ENCODE peak calls at places on chromosome 5, in ten cellular contexts. V, T, D, J, O, Y, H, S, K and A are unnamed samples.

GRCh38 chr5:31083364-31083763 is 110.1 kb upstream of the CDH6 start:
- DNase-seq in V (no peak), T (no peak), D (no peak), J (no peak), O (no peak), Y (no peak), H (no peak), S (no peak), K (no peak), A (no peak)

GRCh38 chr5:125484272-125485002 is 738.0 kb upstream of the ZNF608 start:
- DNase-seq in V (peak; percentile 53), T (peak; percentile 72), D (peak; percentile 8), J (peak; percentile 69), O (peak; percentile 77), Y (peak; percentile 75), H (peak; percentile 86), S (peak; percentile 52), K (peak; percentile 30), A (peak; percentile 90)

GRCh38 chr5:179773686-179774040 is 20.1 kb upstream of the LTC4S start:
- DNase-seq in V (no peak), T (no peak), D (no peak), J (no peak), O (no peak), Y (no peak), H (peak; percentile 40), S (no peak), K (no peak), A (no peak)

GRCh38 chr5:1661311-1661710 is 137.6 kb upstream of the LPCAT1 start:
- DNase-seq in V (no peak), T (peak; percentile 16), D (no peak), J (peak; percentile 3), O (no peak), Y (no peak), H (peak; percentile 40), S (no peak), K (no peak), A (no peak)

GRCh38 chr5:111548312-111548930 is 36.1 kb upstream of the STARD4 start:
- DNase-seq in V (no peak), T (no peak), D (no peak), J (no peak), O (no peak), Y (no peak), H (no peak), S (no peak), K (no peak), A (no peak)

GRCh38 chr5:30099634-30100033 is 1093.9 kb upstream of the CDH6 start:
- DNase-seq in V (no peak), T (no peak), D (no peak), J (no peak), O (no peak), Y (no peak), H (no peak), S (no peak), K (no peak), A (no peak)

GRCh38 chr5:165616550-165617430 is 2111.4 kb downstream of the MAT2B start:
- DNase-seq in V (no peak), T (no peak), D (no peak), J (no peak), O (no peak), Y (no peak), H (no peak), S (no peak), K (no peak), A (no peak)

GRCh38 chr5:124740991-124741583 is 5.4 kb downstream of the ZNF608 start:
- DNase-seq in V (no peak), T (no peak), D (no peak), J (no peak), O (no peak), Y (no peak), H (no peak), S (no peak), K (no peak), A (peak; percentile 85)

GRCh38 chr5:7793861-7794260 is 57.1 kb downstream of the CFAP90 start:
- DNase-seq in V (no peak), T (no peak), D (no peak), J (no peak), O (no peak), Y (no peak), H (no peak), S (no peak), K (peak; percentile 26), A (no peak)

GRCh38 chr5:112532654-112533314 is 113.7 kb upstream of the EPB41L4A start:
- DNase-seq in V (no peak), T (no peak), D (no peak), J (no peak), O (no peak), Y (no peak), H (no peak), S (no peak), K (no peak), A (no peak)

GRCh38 chr5:127723571-127723970 is 20.4 kb downstream of the CCDC192 start:
- DNase-seq in V (no peak), T (no peak), D (no peak), J (peak; percentile 22), O (no peak), Y (peak; percentile 51), H (no peak), S (no peak), K (peak; percentile 19), A (peak; percentile 40)

GRCh38 chr5:167821096-167821590 is 470.3 kb upstream of the WWC1 start:
- DNase-seq in V (no peak), T (no peak), D (no peak), J (no peak), O (no peak), Y (no peak), H (no peak), S (no peak), K (no peak), A (peak; percentile 34)
- H3K4me3 ChIP-seq in V (no peak overlapping the region), T (no peak overlapping the region), D (no peak overlapping the region), J (no peak overlapping the region), O (no peak overlapping the region), Y (no peak overlapping the region), H (no peak overlapping the region), S (no peak overlapping the region), K (no peak overlapping the region), A (peak overlapping the region; percentile 42)

GRCh38 chr5:136031713-136032112 is 2.9 kb downstream of the TGFBI start:
- DNase-seq in V (no peak), T (no peak), D (no peak), J (no peak), O (no peak), Y (peak; percentile 16), H (no peak), S (no peak), K (no peak), A (no peak)

GRCh38 chr5:136030956-136031611 is 2.3 kb downstream of the TGFBI start:
- DNase-seq in V (no peak), T (no peak), D (no peak), J (no peak), O (no peak), Y (peak; percentile 19), H (no peak), S (no peak), K (no peak), A (no peak)

GRCh38 chr5:136033848-136034247 is 5.1 kb downstream of the TGFBI start:
- DNase-seq in V (no peak), T (no peak), D (no peak), J (no peak), O (no peak), Y (peak; percentile 16), H (no peak), S (no peak), K (no peak), A (peak; percentile 94)

GRCh38 chr5:136033244-136033643 is 4.5 kb downstream of the TGFBI start:
- DNase-seq in V (no peak), T (no peak), D (no peak), J (no peak), O (no peak), Y (no peak), H (no peak), S (no peak), K (no peak), A (no peak)

DNA sequence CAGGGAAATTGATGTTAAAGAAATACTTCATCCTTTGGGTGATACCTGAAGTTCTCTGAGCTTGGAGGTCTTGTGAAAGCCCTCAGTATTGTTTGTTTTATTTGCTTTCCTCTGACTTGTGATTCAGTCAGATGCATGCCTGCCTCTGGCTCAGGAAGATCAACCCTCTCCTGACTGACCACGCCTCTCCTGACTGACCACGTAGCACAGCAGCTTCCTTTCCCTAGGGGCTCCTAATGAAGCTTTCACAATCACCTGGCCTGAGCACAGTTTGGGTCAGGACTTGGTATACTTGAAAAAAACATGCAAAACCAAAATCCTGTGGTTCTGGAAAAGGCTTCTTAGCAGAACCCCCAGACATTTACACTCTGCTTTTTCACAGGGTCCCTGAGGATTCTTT is 3.8 kb downstream of the TGFBI start:
- DNase-seq in V (no peak), T (no peak), D (no peak), J (no peak), O (no peak), Y (peak; percentile 66), H (no peak), S (no peak), K (no peak), A (peak; percentile 94)
- H3K36me3 ChIP-seq in V (no peaks in the 10 kb centered on the region), T (peaks cover 6% of the 10 kb centered on the region), D (no peaks in the 10 kb centered on the region), J (peaks cover 15% of the 10 kb centered on the region), O (no peaks in the 10 kb centered on the region), Y (no peaks in the 10 kb centered on the region), H (no peaks in the 10 kb centered on the region), S (no peaks in the 10 kb centered on the region), K (no peaks in the 10 kb centered on the region), A (peaks cover 8% of the 10 kb centered on the region)

GRCh38 chr5:12237837-12238575 is 333.8 kb upstream of the CTNND2 start:
- DNase-seq in V (no peak), T (no peak), D (no peak), J (no peak), O (no peak), Y (no peak), H (no peak), S (no peak), K (no peak), A (peak; percentile 3)

GRCh38 chr5:12245429-12245828 is 341.2 kb upstream of the CTNND2 start:
- DNase-seq in V (no peak), T (no peak), D (no peak), J (no peak), O (no peak), Y (no peak), H (no peak), S (no peak), K (no peak), A (peak; percentile 21)

GRCh38 chr5:12248831-12249230 is 344.6 kb upstream of the CTNND2 start:
- DNase-seq in V (no peak), T (no peak), D (no peak), J (no peak), O (no peak), Y (no peak), H (no peak), S (no peak), K (no peak), A (no peak)

GRCh38 chr5:12246016-12246415 is 341.8 kb upstream of the CTNND2 start:
- DNase-seq in V (no peak), T (no peak), D (no peak), J (no peak), O (no peak), Y (no peak), H (no peak), S (no peak), K (no peak), A (no peak)

GRCh38 chr5:12242960-12243888 is 339.0 kb upstream of the CTNND2 start:
- DNase-seq in V (no peak), T (no peak), D (no peak), J (no peak), O (no peak), Y (no peak), H (no peak), S (no peak), K (no peak), A (peak; percentile 68)
- H3K4me3 ChIP-seq in V (no peak overlapping the region), T (no peak overlapping the region), D (no peak overlapping the region), J (no peak overlapping the region), O (no peak overlapping the region), Y (no peak overlapping the region), H (no peak overlapping the region), S (no peak overlapping the region), K (no peak overlapping the region), A (no peak overlapping the region)

GRCh38 chr5:69350664-69351063 is 18.1 kb upstream of the CCDC125 start:
- DNase-seq in V (no peak), T (no peak), D (no peak), J (no peak), O (no peak), Y (no peak), H (no peak), S (no peak), K (no peak), A (no peak)
- H3K36me3 ChIP-seq in V (no peaks in the 10 kb centered on the region), T (peaks cover 33% of the 10 kb centered on the region), D (peaks cover 22% of the 10 kb centered on the region), J (peaks cover 56% of the 10 kb centered on the region), O (peaks cover 14% of the 10 kb centered on the region), Y (peaks cover 58% of the 10 kb centered on the region), H (peaks cover 2% of the 10 kb centered on the region), S (no peaks in the 10 kb centered on the region), K (no peaks in the 10 kb centered on the region), A (peaks cover 1% of the 10 kb centered on the region)